ENCODE peak calls at places on chromosomes 5 and 9, in seven cellular contexts. L is pancreas; J is type B pancreatic cell; Y is dorsolateral prefrontal cortex; C is stimulated activated CD4-positive, alpha-beta T cell treated with anti-CD3 and anti-CD28 coated beads, Interleukin-2, amount 100 ng/mL, for 48 hours; W is amniotic epithelial cell; X is endothelial cell. D is an unnamed sample.

GRCh38 chr5:31811210-31811609 is 172.3 kb downstream of the PDZD2 start:
- DNase-seq in X (no peak), L (no peak), J (no peak), C (no peak), Y (no peak), W (peak; percentile 94), D (no peak)

GRCh38 chr5:56594821-56595220 is 220.5 kb upstream of the MAP3K1 start:
- DNase-seq in C (no peak), X (no peak), W (peak; percentile 59), Y (no peak), L (no peak), J (no peak), D (no peak)

GRCh38 chr9:37987467-37987981 is 81.5 kb downstream of the SHB start:
- DNase-seq in Y (peak; percentile 50), W (no peak), X (no peak), C (no peak), J (no peak), L (peak; percentile 46), D (no peak)

GRCh38 chr5:76601470-76601869 is 21.7 kb downstream of the F2RL2 start:
- DNase-seq in L (no peak), C (peak; percentile 16), J (no peak), Y (no peak), X (peak; percentile 29), W (peak; percentile 58), D (no peak)

GRCh38 chr5:154755361-154756202 is at the start of gene LARP1:
- DNase-seq in L (peak; percentile 52), C (no peak), Y (peak; percentile 26), X (peak; percentile 44), W (no peak), J (peak; percentile 73), D (peak; percentile 25)

GRCh38 chr5:149082271-149082670 is 19.4 kb upstream of the SH3TC2 start:
- DNase-seq in Y (no peak), C (no peak), W (no peak), L (no peak), X (no peak), J (no peak), D (no peak)

GRCh38 chr5:159187674-159188164 is 21.6 kb downstream of the RNF145 start:
- DNase-seq in J (no peak), L (no peak), X (no peak), W (no peak), C (no peak), Y (no peak), D (no peak)

GRCh38 chr5:123511290-123511647 is 708 bp upstream of the CSNK1G3 start:
- DNase-seq in W (peak; percentile 77), J (no peak), X (no peak), C (no peak), L (no peak), Y (no peak), D (no peak)

GRCh38 chr9:92043002-92043401 is 72.2 kb downstream of the SPTLC1 start:
- DNase-seq in X (no peak), C (no peak), L (no peak), J (no peak), W (no peak), Y (no peak), D (no peak)

GRCh38 chr5:76689321-76690026 is 26.5 kb upstream of the F2R start:
- DNase-seq in W (peak; percentile 93), X (no peak), Y (no peak), C (no peak), J (no peak), L (no peak), D (no peak)

GRCh38 chr9:137619240-137620090 is 660 bp downstream of the EHMT1 start:
- DNase-seq in X (no peak), J (no peak), C (peak; percentile 25), Y (no peak), W (peak; percentile 48), L (no peak), D (no peak)

GRCh38 chr5:110361501-110361900 is 365.0 kb downstream of the TMEM232 start:
- DNase-seq in X (no peak), C (no peak), J (no peak), Y (no peak), L (no peak), W (peak; percentile 32), D (no peak)

GRCh38 chr5:72920690-72921089 is 35.2 kb upstream of the FCHO2 start:
- DNase-seq in L (no peak), X (no peak), W (no peak), C (no peak), J (no peak), Y (no peak), D (no peak)

GRCh38 chr5:141050622-141051525 is at the start of gene PCDHB1:
- DNase-seq in C (no peak), Y (no peak), X (no peak), J (no peak), W (no peak), L (no peak), D (no peak)

GRCh38 chr9:13688990-13689600 is 409.6 kb upstream of the MPDZ start:
- DNase-seq in J (no peak), W (peak; percentile 20), Y (peak; percentile 22), L (no peak), X (peak; percentile 27), C (no peak), D (no peak)

GRCh38 chr9:69604568-69605219 is 67.5 kb downstream of the APBA1 start:
- DNase-seq in X (no peak), J (no peak), C (no peak), L (no peak), W (no peak), Y (no peak), D (no peak)

GRCh38 chr9:124007157-124007460 is 4.5 kb upstream of the LHX2 start:
- DNase-seq in X (no peak), L (no peak), Y (no peak), C (no peak), J (no peak), W (no peak), D (no peak)

GRCh38 chr5:107893642-107894041 is 222.9 kb upstream of the EFNA5 start:
- DNase-seq in J (no peak), X (no peak), C (no peak), W (peak; percentile 59), L (no peak), Y (no peak), D (no peak)

GRCh38 chr5:52734557-52734956 is 53.2 kb upstream of the ITGA1 start:
- DNase-seq in X (no peak), L (no peak), Y (no peak), J (no peak), W (no peak), C (no peak), D (no peak)

GRCh38 chr9:128096614-128097013 is 28.6 kb downstream of the SLC25A25 start:
- DNase-seq in C (no peak), W (no peak), J (no peak), L (no peak), Y (no peak), X (no peak), D (no peak)

GRCh38 chr5:57735754-57736153 is 253.1 kb upstream of the ACTBL2 start:
- DNase-seq in W (peak; percentile 90), Y (no peak), L (no peak), X (no peak), J (no peak), C (no peak), D (no peak)

GRCh38 chr9:129276486-129277260 is 98.6 kb upstream of the IER5L start:
- DNase-seq in W (no peak), J (no peak), X (no peak), L (no peak), C (no peak), Y (peak; percentile 7), D (no peak)

GRCh38 chr9:17131494-17131893 is 3.3 kb upstream of the CNTLN start:
- DNase-seq in X (no peak), L (no peak), J (no peak), W (no peak), Y (no peak), C (no peak), D (no peak)

GRCh38 chr5:155008669-155009068 is 4.9 kb upstream of the KIF4B start:
- DNase-seq in L (no peak), X (no peak), J (no peak), C (no peak), W (peak; percentile 21), Y (no peak), D (no peak)

GRCh38 chr9:85224729-85225128 is 517.0 kb downstream of the AGTPBP1 start:
- DNase-seq in W (no peak), X (no peak), L (no peak), C (no peak), Y (no peak), J (no peak), D (no peak)

GRCh38 chr5:1498623-1499416 is 24.9 kb downstream of the LPCAT1 start:
- DNase-seq in L (no peak), C (no peak), J (no peak), W (no peak), Y (no peak), X (no peak), D (no peak)

GRCh38 chr5:149798466-149798865 is 68.4 kb downstream of the PPARGC1B start:
- DNase-seq in X (no peak), Y (no peak), J (no peak), W (no peak), L (no peak), C (no peak), D (no peak)

GRCh38 chr5:124061663-124062062 is 549.7 kb downstream of the CSNK1G3 start:
- DNase-seq in W (peak; percentile 87), X (no peak), J (no peak), L (peak; percentile 48), Y (no peak), C (no peak), D (no peak)

GRCh38 chr9:77864096-77864889 is 167.3 kb downstream of the GNAQ start:
- DNase-seq in Y (no peak), L (no peak), J (no peak), W (peak; percentile 97), C (no peak), X (no peak), D (no peak)

D was measured in occipital lobe.